ENCODE peak calls at places on chromosomes 7 and 10, in eight cellular contexts. A is endothelial cell of umbilical vein, I is K562, N is IMR-90, D is PC-3, O is cardiac muscle cell, X is spleen, W is psoas muscle. P is an unnamed sample. For H3K4me1, the result is how much of the 10 kb centered on the place peaks cover.

GRCh38 chr7:152363798-152364197 is 72.0 kb downstream of the KMT2C start:
- DNase-seq in A (no peak), I (no peak), N (no peak), D (no peak), O (no peak), X (no peak), W (no peak), P (no peak)

GRCh38 chr7:66894463-66895080 is 26.5 kb upstream of the TMEM248 start:
- DNase-seq in A (peak), I (no peak), N (peak), D (no peak), O (peak), X (no peak), W (no peak), P (no peak)

GRCh38 chr7:123608991-123609882 is 7.6 kb downstream of the ASB15 start:
- DNase-seq in A (no peak), I (no peak), N (no peak), D (no peak), O (no peak), X (no peak), W (no peak), P (no peak)

GRCh38 chr7:148914208-148914777 is 30.2 kb upstream of the EZH2 start:
- DNase-seq in A (no peak), I (peak), N (peak), D (peak), O (peak), X (no peak), W (no peak), P (no peak)

GRCh38 chr7:81299272-81299671 is 380.4 kb upstream of the SEMA3C start:
- DNase-seq in A (peak), I (no peak), N (peak), D (peak), O (peak), X (no peak), W (no peak), P (no peak)

GRCh38 chr10:4931587-4931986 is 31.6 kb upstream of the AKR1C1 start:
- DNase-seq in A (no peak), I (no peak), N (no peak), D (no peak), O (no peak), X (no peak), W (no peak), P (no peak)

GRCh38 chr7:93245525-93246432 is 13.6 kb downstream of the VPS50 start:
- DNase-seq in A (peak), I (peak), N (peak), D (peak), O (peak), X (no peak), W (no peak), P (no peak)

GRCh38 chr7:95324396-95324795 is at the start of gene PON1:
- DNase-seq in A (no peak), I (peak), N (no peak), D (no peak), O (no peak), X (peak), W (no peak), P (no peak)

GRCh38 chr7:84895563-84895962 is 291.3 kb downstream of the SEMA3D start:
- DNase-seq in A (no peak), I (no peak), N (no peak), D (no peak), O (no peak), X (no peak), W (no peak), P (no peak)

GRCh38 chr10:29078919-29079318 is 210.0 kb upstream of the LYZL1 start:
- DNase-seq in A (no peak), I (no peak), N (no peak), D (no peak), O (no peak), X (no peak), W (no peak), P (no peak)

GRCh38 chr10:131127610-131128009 is 183.9 kb downstream of the TCERG1L start:
- DNase-seq in A (no peak), I (no peak), N (no peak), D (no peak), O (no peak), X (peak), W (no peak), P (no peak)

GRCh38 chr10:131131726-131132561 is 179.6 kb downstream of the TCERG1L start:
- DNase-seq in A (no peak), I (no peak), N (no peak), D (no peak), O (no peak), X (peak), W (no peak), P (no peak)

GRCh38 chr10:131128731-131129130 is 182.8 kb downstream of the TCERG1L start:
- DNase-seq in A (no peak), I (no peak), N (no peak), D (no peak), O (no peak), X (no peak), W (no peak), P (no peak)

GRCh38 chr10:131127122-131127589 is 184.4 kb downstream of the TCERG1L start:
- DNase-seq in A (no peak), I (no peak), N (no peak), D (no peak), O (no peak), X (peak), W (no peak), P (no peak)

GRCh38 chr10:131129544-131129943 is 182.0 kb downstream of the TCERG1L start:
- DNase-seq in A (no peak), I (no peak), N (no peak), D (no peak), O (no peak), X (no peak), W (no peak), P (no peak)
- H3K4me1 ChIP-seq in A (under half), I (under half), N (under half), D (under half), O (under half), X (under half), W (under half), P (under half)

GRCh38 chr10:132229834-132230556 is 43.2 kb downstream of the DPYSL4 start:
- DNase-seq in A (peak), I (no peak), N (no peak), D (no peak), O (peak), X (peak), W (no peak), P (no peak)

GRCh38 chr10:132232553-132232949 is 45.8 kb downstream of the DPYSL4 start:
- DNase-seq in A (no peak), I (no peak), N (no peak), D (no peak), O (no peak), X (no peak), W (no peak), P (no peak)

GRCh38 chr10:132231656-132232552 is 45.2 kb downstream of the DPYSL4 start:
- DNase-seq in A (no peak), I (no peak), N (no peak), D (no peak), O (no peak), X (no peak), W (no peak), P (no peak)

GRCh38 chr10:132229096-132229495 is 42.3 kb downstream of the DPYSL4 start:
- DNase-seq in A (no peak), I (no peak), N (no peak), D (no peak), O (no peak), X (no peak), W (no peak), P (no peak)

DNA sequence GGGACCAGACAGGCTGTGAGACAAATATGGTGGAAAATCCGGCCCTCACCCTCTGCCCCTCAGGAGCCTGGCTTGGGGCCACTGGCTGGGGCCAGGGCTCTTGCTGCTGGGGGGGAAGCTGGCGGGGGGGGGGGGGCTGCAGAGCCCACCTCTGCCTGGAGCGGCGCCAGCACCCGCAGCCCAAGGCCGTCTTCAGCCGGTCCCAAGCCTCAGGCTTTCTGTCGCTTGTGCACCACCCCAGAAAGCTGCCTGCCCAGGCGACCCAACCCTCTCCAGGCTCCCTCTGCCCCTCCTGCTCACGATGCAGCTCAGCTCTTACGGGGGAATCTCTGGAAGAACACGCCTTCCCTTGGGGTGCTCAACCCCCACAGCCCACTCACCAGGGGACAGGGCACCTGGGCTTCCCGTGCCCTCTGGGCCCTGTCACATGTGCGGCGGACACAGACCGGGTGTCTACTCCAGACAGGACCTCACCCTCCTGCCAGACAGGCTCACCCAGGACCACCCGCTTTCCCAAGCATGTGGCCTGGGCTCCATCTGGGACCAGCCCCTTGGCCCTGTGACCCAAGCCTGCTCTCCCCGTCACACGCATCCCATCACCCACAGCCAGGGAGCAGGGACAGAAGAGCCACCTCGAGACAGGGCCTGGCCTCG is 43.9 kb downstream of the DPYSL4 start:
- DNase-seq in A (no peak), I (no peak), N (no peak), D (no peak), O (no peak), X (no peak), W (no peak), P (no peak)
- H3K4me1 ChIP-seq in A (under half), I (under half), N (under half), D (under half), O (under half), X (under half), W (under half), P (under half)

DNA sequence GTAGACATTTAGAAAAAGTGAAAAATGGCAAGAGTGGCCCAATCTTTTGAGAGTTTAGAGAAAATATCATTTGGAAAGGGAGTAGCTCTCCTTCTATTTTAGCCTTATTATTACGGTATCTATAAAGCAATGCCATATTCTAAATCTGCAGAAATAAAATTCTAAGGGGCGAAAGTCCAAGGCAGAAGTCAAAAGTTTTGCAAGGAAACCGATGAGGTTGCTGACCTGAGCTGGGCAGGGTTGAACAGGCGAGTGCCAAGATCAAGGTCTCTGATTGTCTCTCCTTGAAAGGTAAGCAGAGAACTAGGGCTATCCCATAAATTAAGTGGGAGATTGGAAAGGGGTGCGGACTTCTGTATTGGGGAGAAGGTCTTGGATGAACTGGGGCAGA is 11.7 kb downstream of the TRIM56 start:
- DNase-seq in A (no peak), I (no peak), N (no peak), D (no peak), O (no peak), X (no peak), W (no peak), P (no peak)
- H3K4me1 ChIP-seq in A (under half), I (under half), N (under half), D (under half), O (under half), X (under half), W (under half), P (under half)

GRCh38 chr7:21939858-21940322 is 5.8 kb downstream of the CDCA7L start:
- DNase-seq in A (no peak), I (no peak), N (no peak), D (no peak), O (no peak), X (no peak), W (no peak), P (no peak)
- H3K4me1 ChIP-seq in A (under half), I (under half), N (under half), D (under half), O (under half), X (under half), W (under half), P (under half)

GRCh38 chr7:41821521-41822213 is 118.8 kb upstream of the INHBA start:
- DNase-seq in A (no peak), I (no peak), N (no peak), D (no peak), O (no peak), X (no peak), W (no peak), P (no peak)
- H3K4me1 ChIP-seq in A (under half), I (under half), N (under half), D (under half), O (under half), X (under half), W (under half), P (under half)

GRCh38 chr10:124743188-124744046 is 761 bp downstream of the FAM53B start:
- DNase-seq in A (peak), I (peak), N (no peak), D (peak), O (peak), X (peak), W (peak), P (peak)

GRCh38 chr10:124745678-124746077 is 1.5 kb upstream of the FAM53B start:
- DNase-seq in A (peak), I (peak), N (peak), D (peak), O (peak), X (no peak), W (no peak), P (no peak)

GRCh38 chr10:124745257-124745656 is 1.1 kb upstream of the FAM53B start:
- DNase-seq in A (no peak), I (no peak), N (no peak), D (no peak), O (no peak), X (no peak), W (no peak), P (no peak)

GRCh38 chr10:124744688-124745055 is 494 bp upstream of the FAM53B start:
- DNase-seq in A (peak), I (no peak), N (peak), D (peak), O (peak), X (no peak), W (no peak), P (no peak)

GRCh38 chr10:124744047-124744687 is at the start of gene FAM53B:
- DNase-seq in A (peak), I (peak), N (peak), D (peak), O (peak), X (peak), W (peak), P (peak)
- H3K4me1 ChIP-seq in A (under half), I (under half), N (under half), D (half or more), O (under half), X (half or more), W (half or more), P (under half)

GRCh38 chr10:33249659-33250058 is 84.8 kb downstream of the NRP1 start:
- DNase-seq in A (peak), I (no peak), N (no peak), D (peak), O (no peak), X (no peak), W (no peak), P (no peak)
- H3K4me1 ChIP-seq in A (half or more), I (under half), N (under half), D (half or more), O (under half), X (under half), W (under half), P (under half)

GRCh38 chr7:50391386-50391785 is 58.8 kb downstream of the FIGNL1 start:
- DNase-seq in A (no peak), I (no peak), N (no peak), D (no peak), O (no peak), X (no peak), W (no peak), P (no peak)
- H3K4me1 ChIP-seq in A (under half), I (under half), N (under half), D (under half), O (under half), X (half or more), W (under half), P (under half)

P was measured in BE2C.